ENCODE peak calls at places on chromosomes 16 and 17, in seven cellular contexts. One of them, this sample, is unnamed.

GRCh38 chr16:23833960-23834685 is 1.7 kb upstream of the PRKCB start:
- DNase-seq in CD8-positive, alpha-beta memory T cell: no peak
- DNase-seq in mammary epithelial cell: no peak
- DNase-seq in heart right ventricle: no peak
- DNase-seq in lung: no peak
- DNase-seq in mesendoderm: no peak
- DNase-seq in lower lobe of right lung: no peak
- DNase-seq in this sample: no peak

GRCh38 chr16:20987049-20987448 is 86.5 kb downstream of the LYRM1 start:
- DNase-seq in lower lobe of right lung: no peak
- DNase-seq in lung: no peak
- DNase-seq in CD8-positive, alpha-beta memory T cell: no peak
- DNase-seq in mammary epithelial cell: no peak
- DNase-seq in heart right ventricle: no peak
- DNase-seq in mesendoderm: no peak
- DNase-seq in this sample: no peak

GRCh38 chr16:1976951-1977874 is 4.1 kb downstream of the NOXO1 start:
- DNase-seq in mammary epithelial cell: no peak
- DNase-seq in CD8-positive, alpha-beta memory T cell: no peak
- DNase-seq in lower lobe of right lung: peak; percentile 41
- DNase-seq in lung: no peak
- DNase-seq in heart right ventricle: no peak
- DNase-seq in mesendoderm: no peak
- DNase-seq in this sample: no peak

GRCh38 chr17:41681776-41682175 is 6.9 kb upstream of the EIF1 start:
- DNase-seq in CD8-positive, alpha-beta memory T cell: no peak
- DNase-seq in mesendoderm: no peak
- DNase-seq in lung: no peak
- DNase-seq in lower lobe of right lung: no peak
- DNase-seq in heart right ventricle: no peak
- DNase-seq in mammary epithelial cell: no peak
- DNase-seq in this sample: no peak

GRCh38 chr17:1491406-1492248 is 859 bp downstream of the MYO1C start:
- DNase-seq in mesendoderm: no peak
- DNase-seq in heart right ventricle: peak; percentile 67
- DNase-seq in lung: peak; percentile 57
- DNase-seq in mammary epithelial cell: no peak
- DNase-seq in CD8-positive, alpha-beta memory T cell: no peak
- DNase-seq in lower lobe of right lung: peak; percentile 78
- DNase-seq in this sample: no peak

GRCh38 chr17:7712111-7712771 is 5.3 kb upstream of the DNAH2 start:
- DNase-seq in lower lobe of right lung: no peak
- DNase-seq in mammary epithelial cell: no peak
- DNase-seq in CD8-positive, alpha-beta memory T cell: no peak
- DNase-seq in heart right ventricle: no peak
- DNase-seq in mesendoderm: peak; percentile 36
- DNase-seq in lung: no peak
- DNase-seq in this sample: no peak

GRCh38 chr17:73262676-73263642 is 1.3 kb upstream of the CPSF4L start:
- DNase-seq in lower lobe of right lung: no peak
- DNase-seq in mesendoderm: peak; percentile 40
- DNase-seq in mammary epithelial cell: no peak
- DNase-seq in lung: no peak
- DNase-seq in CD8-positive, alpha-beta memory T cell: no peak
- DNase-seq in heart right ventricle: no peak
- DNase-seq in this sample: no peak

GRCh38 chr16:1108299-1109252 is 12.5 kb upstream of the C1QTNF8 start:
- DNase-seq in lower lobe of right lung: no peak
- DNase-seq in mesendoderm: no peak
- DNase-seq in CD8-positive, alpha-beta memory T cell: no peak
- DNase-seq in heart right ventricle: no peak
- DNase-seq in lung: no peak
- DNase-seq in mammary epithelial cell: no peak
- DNase-seq in this sample: no peak

GRCh38 chr17:56489980-56490379 is 103.5 kb upstream of the NOG start:
- DNase-seq in heart right ventricle: no peak
- DNase-seq in mammary epithelial cell: no peak
- DNase-seq in CD8-positive, alpha-beta memory T cell: no peak
- DNase-seq in lung: no peak
- DNase-seq in lower lobe of right lung: no peak
- DNase-seq in mesendoderm: no peak
- DNase-seq in this sample: no peak

GRCh38 chr17:42767512-42767911 is 5.7 kb upstream of the VPS25 start:
- DNase-seq in mammary epithelial cell: no peak
- DNase-seq in lung: no peak
- DNase-seq in lower lobe of right lung: no peak
- DNase-seq in heart right ventricle: no peak
- DNase-seq in mesendoderm: no peak
- DNase-seq in CD8-positive, alpha-beta memory T cell: no peak
- DNase-seq in this sample: no peak

GRCh38 chr17:74190154-74190553 is 13.3 kb upstream of the RPL38 start:
- DNase-seq in mesendoderm: peak; percentile 78
- DNase-seq in CD8-positive, alpha-beta memory T cell: no peak
- DNase-seq in heart right ventricle: no peak
- DNase-seq in lower lobe of right lung: no peak
- DNase-seq in mammary epithelial cell: peak; percentile 43
- DNase-seq in lung: no peak
- DNase-seq in this sample: no peak

GRCh38 chr17:36869856-36870617 is 67.2 kb upstream of the LHX1 start:
- DNase-seq in mesendoderm: peak; percentile 86
- DNase-seq in lower lobe of right lung: no peak
- DNase-seq in lung: no peak
- DNase-seq in CD8-positive, alpha-beta memory T cell: no peak
- DNase-seq in heart right ventricle: no peak
- DNase-seq in mammary epithelial cell: peak; percentile 24
- DNase-seq in this sample: no peak

GRCh38 chr16:35795361-35796029 is 2336.1 kb downstream of the TP53TG3F start:
- DNase-seq in mesendoderm: no peak
- DNase-seq in CD8-positive, alpha-beta memory T cell: no peak
- DNase-seq in lung: no peak
- DNase-seq in lower lobe of right lung: no peak
- DNase-seq in mammary epithelial cell: no peak
- DNase-seq in heart right ventricle: peak; percentile 15
- DNase-seq in this sample: no peak

GRCh38 chr17:79808763-79809529 is 12.1 kb upstream of the CBX8 start:
- DNase-seq in mammary epithelial cell: peak; percentile 62
- DNase-seq in heart right ventricle: no peak
- DNase-seq in lung: peak; percentile 50
- DNase-seq in CD8-positive, alpha-beta memory T cell: no peak
- DNase-seq in lower lobe of right lung: no peak
- DNase-seq in mesendoderm: peak; percentile 84
- DNase-seq in this sample: no peak

GRCh38 chr17:61768405-61768804 is 94.9 kb downstream of the BRIP1 start:
- DNase-seq in lower lobe of right lung: no peak
- DNase-seq in lung: no peak
- DNase-seq in heart right ventricle: no peak
- DNase-seq in CD8-positive, alpha-beta memory T cell: no peak
- DNase-seq in mammary epithelial cell: no peak
- DNase-seq in mesendoderm: no peak
- DNase-seq in this sample: no peak

GRCh38 chr17:17492085-17492484 is 4.1 kb downstream of the RASD1 start:
- DNase-seq in mesendoderm: no peak
- DNase-seq in CD8-positive, alpha-beta memory T cell: no peak
- DNase-seq in heart right ventricle: no peak
- DNase-seq in lower lobe of right lung: peak; percentile 21
- DNase-seq in lung: no peak
- DNase-seq in mammary epithelial cell: no peak
- DNase-seq in this sample: no peak

GRCh38 chr16:1642753-1643152 is 30.6 kb downstream of the CRAMP1 start:
- DNase-seq in heart right ventricle: no peak
- DNase-seq in mesendoderm: no peak
- DNase-seq in lung: no peak
- DNase-seq in CD8-positive, alpha-beta memory T cell: no peak
- DNase-seq in lower lobe of right lung: no peak
- DNase-seq in mammary epithelial cell: no peak
- DNase-seq in this sample: no peak

GRCh38 chr17:61597606-61598005 is 6.6 kb upstream of the NACA2 start:
- DNase-seq in lung: no peak
- DNase-seq in lower lobe of right lung: no peak
- DNase-seq in CD8-positive, alpha-beta memory T cell: no peak
- DNase-seq in heart right ventricle: no peak
- DNase-seq in mammary epithelial cell: no peak
- DNase-seq in mesendoderm: no peak
- DNase-seq in this sample: no peak

GRCh38 chr16:79599837-79600635 is 501 bp downstream of the MAF start:
- DNase-seq in lung: no peak
- DNase-seq in heart right ventricle: peak; percentile 42
- DNase-seq in mammary epithelial cell: peak; percentile 54
- DNase-seq in lower lobe of right lung: peak; percentile 73
- DNase-seq in mesendoderm: peak; percentile 70
- DNase-seq in CD8-positive, alpha-beta memory T cell: no peak
- DNase-seq in this sample: no peak

GRCh38 chr17:58317421-58318064 is 11.1 kb downstream of the TSPOAP1 start:
- DNase-seq in mesendoderm: peak; percentile 84
- DNase-seq in CD8-positive, alpha-beta memory T cell: peak; percentile 86
- DNase-seq in mammary epithelial cell: peak; percentile 90
- DNase-seq in heart right ventricle: no peak
- DNase-seq in lung: no peak
- DNase-seq in lower lobe of right lung: no peak
- DNase-seq in this sample: no peak

GRCh38 chr16:102060-102855 is 24.2 kb downstream of the MPG start:
- DNase-seq in mammary epithelial cell: peak; percentile 83
- DNase-seq in CD8-positive, alpha-beta memory T cell: no peak
- DNase-seq in lower lobe of right lung: no peak
- DNase-seq in heart right ventricle: peak; percentile 67
- DNase-seq in mesendoderm: no peak
- DNase-seq in lung: no peak
- DNase-seq in this sample: peak; percentile 82

GRCh38 chr16:36336-36984 is 16.9 kb downstream of the POLR3K start:
- DNase-seq in mammary epithelial cell: no peak
- DNase-seq in lung: no peak
- DNase-seq in mesendoderm: no peak
- DNase-seq in CD8-positive, alpha-beta memory T cell: no peak
- DNase-seq in lower lobe of right lung: no peak
- DNase-seq in heart right ventricle: no peak
- DNase-seq in this sample: no peak

GRCh38 chr16:17744903-17745581 is 274.3 kb upstream of the XYLT1 start:
- DNase-seq in heart right ventricle: no peak
- DNase-seq in mammary epithelial cell: no peak
- DNase-seq in mesendoderm: peak; percentile 77
- DNase-seq in lung: no peak
- DNase-seq in lower lobe of right lung: no peak
- DNase-seq in CD8-positive, alpha-beta memory T cell: no peak
- DNase-seq in this sample: no peak

GRCh38 chr17:1592751-1593629 is 30.4 kb upstream of the PITPNA start:
- DNase-seq in heart right ventricle: no peak
- DNase-seq in mammary epithelial cell: no peak
- DNase-seq in lung: no peak
- DNase-seq in lower lobe of right lung: no peak
- DNase-seq in mesendoderm: no peak
- DNase-seq in CD8-positive, alpha-beta memory T cell: no peak
- DNase-seq in this sample: no peak

GRCh38 chr17:29084476-29085148 is 41.7 kb downstream of the PIPOX start:
- DNase-seq in mesendoderm: no peak
- DNase-seq in lung: no peak
- DNase-seq in CD8-positive, alpha-beta memory T cell: no peak
- DNase-seq in heart right ventricle: no peak
- DNase-seq in mammary epithelial cell: no peak
- DNase-seq in lower lobe of right lung: no peak
- DNase-seq in this sample: no peak

DNA sequence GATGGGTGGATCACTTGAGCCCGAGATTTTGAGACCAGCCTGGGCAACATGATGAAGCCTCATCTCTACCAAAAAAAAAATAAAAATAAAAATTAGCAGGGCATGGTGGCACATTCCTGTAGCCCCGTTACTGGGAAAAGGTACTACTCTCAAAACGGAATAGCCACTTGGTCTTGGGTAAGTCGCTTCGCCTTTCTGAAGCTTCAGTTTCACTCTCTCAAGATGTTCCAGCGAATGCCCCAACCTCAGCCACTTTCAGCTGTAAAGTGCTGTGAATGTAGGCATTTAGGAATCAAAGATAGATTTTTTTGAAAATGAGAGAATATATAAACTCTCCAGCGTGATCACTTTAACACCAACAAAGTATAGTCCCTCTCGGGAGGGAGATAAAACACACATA is 154.1 kb upstream of the HS3ST3A1 start:
- DNase-seq in CD8-positive, alpha-beta memory T cell: no peak
- DNase-seq in lung: no peak
- DNase-seq in heart right ventricle: no peak
- DNase-seq in mammary epithelial cell: no peak
- DNase-seq in mesendoderm: no peak
- DNase-seq in lower lobe of right lung: no peak
- DNase-seq in this sample: no peak
- H3K36me3 ChIP-seq in CD8-positive, alpha-beta memory T cell: no peaks in the 10 kb centered on the region
- H3K36me3 ChIP-seq in lung: no peaks in the 10 kb centered on the region
- H3K36me3 ChIP-seq in heart right ventricle: no peaks in the 10 kb centered on the region
- H3K36me3 ChIP-seq in mammary epithelial cell: no peaks in the 10 kb centered on the region
- H3K36me3 ChIP-seq in mesendoderm: no peaks in the 10 kb centered on the region
- H3K36me3 ChIP-seq in lower lobe of right lung: no peaks in the 10 kb centered on the region
- H3K36me3 ChIP-seq in this sample: no peaks in the 10 kb centered on the region

GRCh38 chr16:29849505-29849904 is 13.5 kb downstream of the CDIPT start:
- DNase-seq in mesendoderm: peak; percentile 88
- DNase-seq in lung: no peak
- DNase-seq in lower lobe of right lung: no peak
- DNase-seq in CD8-positive, alpha-beta memory T cell: no peak
- DNase-seq in heart right ventricle: no peak
- DNase-seq in mammary epithelial cell: no peak
- DNase-seq in this sample: no peak
- H3K27ac ChIP-seq in mesendoderm: no peak overlapping the region
- H3K27ac ChIP-seq in lung: no peak overlapping the region
- H3K27ac ChIP-seq in lower lobe of right lung: peak overlapping the region; percentile 11
- H3K27ac ChIP-seq in CD8-positive, alpha-beta memory T cell: no peak overlapping the region
- H3K27ac ChIP-seq in heart right ventricle: no peak overlapping the region
- H3K27ac ChIP-seq in mammary epithelial cell: no peak overlapping the region
- H3K27ac ChIP-seq in this sample: no peak overlapping the region

GRCh38 chr16:88968589-88969280 is 8.3 kb downstream of the CBFA2T3 start:
- DNase-seq in lower lobe of right lung: peak; percentile 34
- DNase-seq in mesendoderm: no peak
- DNase-seq in CD8-positive, alpha-beta memory T cell: no peak
- DNase-seq in lung: no peak
- DNase-seq in heart right ventricle: no peak
- DNase-seq in mammary epithelial cell: no peak
- DNase-seq in this sample: no peak

GRCh38 chr16:88971371-88972097 is 5.5 kb downstream of the CBFA2T3 start:
- DNase-seq in heart right ventricle: no peak
- DNase-seq in mammary epithelial cell: no peak
- DNase-seq in lower lobe of right lung: peak; percentile 74
- DNase-seq in CD8-positive, alpha-beta memory T cell: no peak
- DNase-seq in mesendoderm: no peak
- DNase-seq in lung: peak; percentile 41
- DNase-seq in this sample: no peak

GRCh38 chr16:88969361-88969831 is 7.6 kb downstream of the CBFA2T3 start:
- DNase-seq in CD8-positive, alpha-beta memory T cell: no peak
- DNase-seq in mesendoderm: no peak
- DNase-seq in mammary epithelial cell: no peak
- DNase-seq in lower lobe of right lung: peak; percentile 41
- DNase-seq in heart right ventricle: no peak
- DNase-seq in lung: no peak
- DNase-seq in this sample: no peak

GRCh38 chr16:88970539-88971065 is 6.4 kb downstream of the CBFA2T3 start:
- DNase-seq in lung: no peak
- DNase-seq in mesendoderm: no peak
- DNase-seq in heart right ventricle: no peak
- DNase-seq in CD8-positive, alpha-beta memory T cell: no peak
- DNase-seq in mammary epithelial cell: no peak
- DNase-seq in lower lobe of right lung: no peak
- DNase-seq in this sample: no peak

GRCh38 chr16:88970095-88970494 is 6.9 kb downstream of the CBFA2T3 start:
- DNase-seq in lower lobe of right lung: no peak
- DNase-seq in heart right ventricle: no peak
- DNase-seq in CD8-positive, alpha-beta memory T cell: no peak
- DNase-seq in mammary epithelial cell: no peak
- DNase-seq in mesendoderm: no peak
- DNase-seq in lung: no peak
- DNase-seq in this sample: no peak
- H3K4me1 ChIP-seq in lower lobe of right lung: peaks cover 32% of the 10 kb centered on the region
- H3K4me1 ChIP-seq in heart right ventricle: peaks cover 6% of the 10 kb centered on the region
- H3K4me1 ChIP-seq in CD8-positive, alpha-beta memory T cell: peaks cover 8% of the 10 kb centered on the region
- H3K4me1 ChIP-seq in mammary epithelial cell: no peaks in the 10 kb centered on the region
- H3K4me1 ChIP-seq in mesendoderm: no peaks in the 10 kb centered on the region
- H3K4me1 ChIP-seq in lung: peaks cover 5% of the 10 kb centered on the region
- H3K4me1 ChIP-seq in this sample: no peaks in the 10 kb centered on the region

GRCh38 chr17:4167786-4168185 is 24.8 kb downstream of the CYB5D2 start:
- DNase-seq in CD8-positive, alpha-beta memory T cell: no peak
- DNase-seq in heart right ventricle: no peak
- DNase-seq in mammary epithelial cell: no peak
- DNase-seq in mesendoderm: no peak
- DNase-seq in lower lobe of right lung: no peak
- DNase-seq in lung: no peak
- DNase-seq in this sample: no peak
- H3K36me3 ChIP-seq in CD8-positive, alpha-beta memory T cell: peaks cover 59% of the 10 kb centered on the region
- H3K36me3 ChIP-seq in heart right ventricle: peaks cover 16% of the 10 kb centered on the region
- H3K36me3 ChIP-seq in mammary epithelial cell: peaks cover 18% of the 10 kb centered on the region
- H3K36me3 ChIP-seq in mesendoderm: peaks cover 12% of the 10 kb centered on the region
- H3K36me3 ChIP-seq in lower lobe of right lung: peaks cover 91% of the 10 kb centered on the region
- H3K36me3 ChIP-seq in lung: peaks cover 42% of the 10 kb centered on the region
- H3K36me3 ChIP-seq in this sample: peaks cover 69% of the 10 kb centered on the region

This sample was measured in right atrium auricular region.